ENCODE peak calls at places on chromosomes 3 and 15, in nine cellular contexts. C is A549, H is fibroblast of the aortic adventitia, P is SJSA1, A is lung, J is astrocyte, V is skeletal muscle cell, D is HFF-Myc, O is lower leg skin. M is an unnamed sample.

GRCh38 chr15:55248895-55249294 is 40.7 kb downstream of the RAB27A start:
- DNase-seq in C (no peak), H (no peak), P (no peak), A (no peak), J (no peak), V (no peak), D (no peak), O (no peak), M (no peak)

GRCh38 chr3:133754455-133754854 is 8.3 kb downstream of the TF start:
- DNase-seq in C (no peak), H (no peak), P (no peak), A (no peak), J (no peak), V (no peak), D (no peak), O (peak), M (no peak)

GRCh38 chr3:65953301-65953812 is 85.4 kb downstream of the MAGI1 start:
- DNase-seq in C (no peak), H (peak), P (no peak), A (peak), J (peak), V (no peak), D (no peak), O (peak), M (peak)

GRCh38 chr3:50581459-50581842 is 12.1 kb downstream of the HEMK1 start:
- DNase-seq in C (no peak), H (no peak), P (no peak), A (no peak), J (no peak), V (no peak), D (no peak), O (no peak), M (no peak)

GRCh38 chr3:42376397-42376798 is 34.0 kb downstream of the LYZL4 start:
- DNase-seq in C (no peak), H (peak), P (peak), A (no peak), J (peak), V (peak), D (peak), O (peak), M (no peak)

GRCh38 chr3:49415931-49416601 is 3.8 kb downstream of the TCTA start:
- DNase-seq in C (no peak), H (no peak), P (no peak), A (no peak), J (no peak), V (no peak), D (no peak), O (no peak), M (peak)

GRCh38 chr3:184558726-184559125 is 2.9 kb upstream of the EPHB3 start:
- DNase-seq in C (no peak), H (no peak), P (no peak), A (no peak), J (no peak), V (no peak), D (no peak), O (no peak), M (no peak)

GRCh38 chr15:60733196-60733595 is 254.3 kb upstream of the ICE2 start:
- DNase-seq in C (no peak), H (no peak), P (no peak), A (no peak), J (no peak), V (no peak), D (no peak), O (no peak), M (no peak)

GRCh38 chr15:89243046-89243690 is 611 bp upstream of the FANCI start:
- DNase-seq in C (no peak), H (peak), P (no peak), A (no peak), J (no peak), V (peak), D (no peak), O (peak), M (no peak)

GRCh38 chr3:58661836-58662235 is 4.7 kb downstream of the FAM3D start:
- DNase-seq in C (no peak), H (no peak), P (no peak), A (no peak), J (no peak), V (no peak), D (no peak), O (no peak), M (no peak)

GRCh38 chr3:11635671-11636371 is 7.9 kb downstream of the VGLL4 start:
- DNase-seq in C (no peak), H (peak), P (no peak), A (no peak), J (no peak), V (no peak), D (no peak), O (no peak), M (no peak)

GRCh38 chr3:33543600-33543999 is 103.4 kb upstream of the UBP1 start:
- DNase-seq in C (no peak), H (no peak), P (no peak), A (no peak), J (no peak), V (no peak), D (no peak), O (no peak), M (no peak)

GRCh38 chr3:157865449-157865862 is 240.8 kb downstream of the SHOX2 start:
- DNase-seq in C (peak), H (no peak), P (no peak), A (no peak), J (no peak), V (no peak), D (no peak), O (no peak), M (peak)

GRCh38 chr3:178676942-178677606 is 140.8 kb downstream of the KCNMB2 start:
- DNase-seq in C (no peak), H (no peak), P (no peak), A (no peak), J (no peak), V (no peak), D (peak), O (no peak), M (no peak)

GRCh38 chr3:108953210-108953609 is 469 bp downstream of the GUCA1C start:
- DNase-seq in C (no peak), H (no peak), P (no peak), A (no peak), J (peak), V (no peak), D (no peak), O (no peak), M (no peak)

GRCh38 chr3:98962189-98962930 is 60.9 kb upstream of the DCBLD2 start:
- DNase-seq in C (peak), H (peak), P (peak), A (no peak), J (peak), V (peak), D (no peak), O (no peak), M (no peak)

GRCh38 chr15:92599394-92599970 is 56.1 kb downstream of the FAM174B start:
- DNase-seq in C (no peak), H (peak), P (no peak), A (no peak), J (peak), V (no peak), D (peak), O (no peak), M (no peak)

GRCh38 chr3:67389176-67389575 is 265.2 kb downstream of the SUCLG2 start:
- DNase-seq in C (no peak), H (no peak), P (no peak), A (no peak), J (no peak), V (no peak), D (no peak), O (no peak), M (no peak)

GRCh38 chr3:157746391-157746790 is 243.2 kb upstream of the VEPH1 start:
- DNase-seq in C (no peak), H (no peak), P (no peak), A (no peak), J (no peak), V (no peak), D (no peak), O (no peak), M (no peak)

GRCh38 chr3:161989012-161989411 is 492.4 kb downstream of the OTOL1 start:
- DNase-seq in C (no peak), H (no peak), P (no peak), A (no peak), J (no peak), V (no peak), D (no peak), O (no peak), M (no peak)

GRCh38 chr15:29674661-29675533 is 147.4 kb downstream of the TJP1 start:
- DNase-seq in C (peak), H (peak), P (no peak), A (peak), J (peak), V (no peak), D (no peak), O (no peak), M (peak)

GRCh38 chr3:146142757-146143156 is 18.2 kb downstream of the PLOD2 start:
- DNase-seq in C (no peak), H (peak), P (peak), A (no peak), J (peak), V (no peak), D (no peak), O (no peak), M (no peak)

GRCh38 chr3:160395297-160395696 is 3.7 kb downstream of the IFT80 start:
- DNase-seq in C (no peak), H (peak), P (peak), A (no peak), J (peak), V (no peak), D (no peak), O (no peak), M (no peak)

GRCh38 chr15:89937365-89938355 is 24.9 kb upstream of the ARPIN start:
- DNase-seq in C (no peak), H (no peak), P (no peak), A (no peak), J (peak), V (no peak), D (no peak), O (no peak), M (no peak)

GRCh38 chr3:151707216-151707615 is 26.5 kb upstream of the AADACL2 start:
- DNase-seq in C (no peak), H (peak), P (peak), A (no peak), J (no peak), V (no peak), D (no peak), O (no peak), M (no peak)

GRCh38 chr15:41932101-41932500 is 38.2 kb upstream of the SPTBN5 start:
- DNase-seq in C (no peak), H (no peak), P (no peak), A (no peak), J (no peak), V (no peak), D (no peak), O (no peak), M (no peak)

GRCh38 chr15:64685230-64685886 is 90.0 kb downstream of the RBPMS2 start:
- DNase-seq in C (no peak), H (no peak), P (no peak), A (no peak), J (no peak), V (no peak), D (no peak), O (no peak), M (no peak)

GRCh38 chr3:184116017-184116416 is 19.1 kb upstream of the EIF2B5 start:
- DNase-seq in C (no peak), H (no peak), P (no peak), A (no peak), J (no peak), V (no peak), D (no peak), O (no peak), M (no peak)

GRCh38 chr15:78391781-78392180 is 46.2 kb upstream of the IREB2 start:
- DNase-seq in C (no peak), H (no peak), P (no peak), A (no peak), J (no peak), V (no peak), D (no peak), O (no peak), M (no peak)

GRCh38 chr3:179902061-179902460 is 134.7 kb downstream of the PEX5L start:
- DNase-seq in C (no peak), H (no peak), P (no peak), A (no peak), J (no peak), V (no peak), D (no peak), O (no peak), M (no peak)

DNA sequence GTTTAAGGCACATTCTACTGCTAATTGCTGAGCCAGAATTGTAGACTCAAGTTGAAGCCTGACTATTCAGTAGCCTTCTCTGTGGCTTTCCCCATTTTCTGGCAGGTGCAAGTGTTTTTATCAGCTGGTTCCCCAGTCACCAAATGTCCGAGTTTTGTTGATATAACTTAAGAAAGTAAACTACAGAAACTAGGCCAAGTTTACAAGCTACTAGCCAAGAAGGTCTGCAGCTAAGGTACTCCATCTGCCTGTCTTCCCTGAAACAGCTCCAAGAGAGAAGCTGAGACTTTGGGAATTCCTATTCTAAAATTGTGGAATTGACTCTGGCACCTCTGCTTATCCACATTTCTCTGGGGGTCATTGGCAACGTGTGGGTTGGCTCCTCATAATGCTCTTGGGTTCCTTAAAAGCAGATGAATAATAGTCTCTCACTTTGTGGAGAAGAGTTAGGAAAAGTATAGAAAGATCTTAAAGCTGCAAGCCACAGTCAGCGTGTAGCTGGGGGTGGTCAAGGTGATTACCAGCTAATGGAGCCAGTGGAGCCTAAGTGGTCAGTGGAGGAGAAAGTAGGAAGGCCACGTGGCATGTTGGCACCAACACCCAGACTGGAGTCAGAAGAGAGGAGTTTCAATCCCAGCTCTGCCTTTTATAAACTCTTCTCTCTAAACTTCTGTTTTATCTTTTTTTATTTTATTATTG is 128.8 kb downstream of the PEX5L start:
- DNase-seq in C (no peak), H (no peak), P (no peak), A (no peak), J (no peak), V (no peak), D (no peak), O (no peak), M (no peak)
- H3K4me3 ChIP-seq in C (no peak), H (no peak), P (no peak), A (no peak), J (no peak), V (no peak), D (no peak), O (no peak), M (no peak)

GRCh38 chr3:192892981-192893827 is 24.5 kb downstream of the MB21D2 start:
- DNase-seq in C (peak), H (peak), P (peak), A (peak), J (peak), V (peak), D (no peak), O (peak), M (peak)
- H3K4me3 ChIP-seq in C (peak), H (no peak), P (peak), A (no peak), J (peak), V (no peak), D (peak), O (no peak), M (peak)

GRCh38 chr3:32041316-32041715 is 59.8 kb downstream of the ZNF860 start:
- DNase-seq in C (no peak), H (no peak), P (no peak), A (no peak), J (no peak), V (no peak), D (no peak), O (no peak), M (no peak)

GRCh38 chr3:32046102-32046501 is 60.3 kb upstream of the GPD1L start:
- DNase-seq in C (no peak), H (no peak), P (no peak), A (no peak), J (no peak), V (no peak), D (no peak), O (no peak), M (no peak)

GRCh38 chr3:32048487-32049174 is 57.8 kb upstream of the GPD1L start:
- DNase-seq in C (no peak), H (no peak), P (no peak), A (no peak), J (no peak), V (no peak), D (no peak), O (no peak), M (no peak)

GRCh38 chr3:32045091-32045964 is 61.1 kb upstream of the GPD1L start:
- DNase-seq in C (peak), H (peak), P (no peak), A (peak), J (peak), V (peak), D (peak), O (peak), M (no peak)
- H3K4me3 ChIP-seq in C (peak), H (no peak), P (no peak), A (no peak), J (no peak), V (no peak), D (peak), O (no peak), M (no peak)

GRCh38 chr3:52536112-52536368 is 365 bp upstream of the UQCC5 start:
- DNase-seq in C (no peak), H (no peak), P (no peak), A (no peak), J (no peak), V (no peak), D (no peak), O (no peak), M (no peak)
- H3K4me3 ChIP-seq in C (peak), H (peak), P (peak), A (no peak), J (peak), V (peak), D (no peak), O (no peak), M (peak)

GRCh38 chr15:101194246-101195138 is 57.4 kb downstream of the CHSY1 start:
- DNase-seq in C (no peak), H (peak), P (no peak), A (no peak), J (no peak), V (no peak), D (no peak), O (no peak), M (no peak)
- H3K4me3 ChIP-seq in C (no peak), H (peak), P (peak), A (no peak), J (no peak), V (no peak), D (no peak), O (no peak), M (peak)

GRCh38 chr15:80251505-80252280 is at the start of gene CTXND1:
- DNase-seq in C (no peak), H (no peak), P (no peak), A (no peak), J (no peak), V (no peak), D (no peak), O (no peak), M (no peak)

GRCh38 chr15:80249973-80250372 is 2.0 kb downstream of the CTXND1 start:
- DNase-seq in C (no peak), H (no peak), P (no peak), A (no peak), J (no peak), V (no peak), D (no peak), O (no peak), M (no peak)

GRCh38 chr15:80252281-80252619 is 237 bp upstream of the CTXND1 start:
- DNase-seq in C (no peak), H (no peak), P (no peak), A (no peak), J (no peak), V (no peak), D (no peak), O (no peak), M (no peak)

GRCh38 chr15:80247320-80247719 is 4.7 kb downstream of the CTXND1 start:
- DNase-seq in C (no peak), H (no peak), P (no peak), A (no peak), J (no peak), V (no peak), D (no peak), O (no peak), M (no peak)

GRCh38 chr15:80250614-80251504 is 1.2 kb downstream of the CTXND1 start:
- DNase-seq in C (no peak), H (no peak), P (no peak), A (no peak), J (no peak), V (no peak), D (no peak), O (no peak), M (no peak)
- H3K4me3 ChIP-seq in C (peak), H (no peak), P (no peak), A (no peak), J (no peak), V (no peak), D (no peak), O (no peak), M (peak)